ENCODE peak calls at places on chromosomes 16 and 17, in seven cellular contexts. L is AG08395; C is RPMI8226; R is anterior cingulate cortex; U is stomach; K is activated T-helper 1 cell treated with anti-CD3 and anti-CD28 coated beads, Interleukin-2, amount 50 U/mL, for 16 hours; Z is globus pallidus. Y is an unnamed sample.

GRCh38 chr17:4167786-4168185 is 24.8 kb downstream of the CYB5D2 start:
- DNase-seq in L (no peak), K (no peak), U (no peak), C (no peak), Z (no peak), R (no peak), Y (no peak)

GRCh38 chr17:29167393-29168078 is 12.7 kb downstream of the MYO18A start:
- DNase-seq in Z (no peak), U (no peak), C (no peak), K (no peak), L (no peak), R (no peak), Y (no peak)

GRCh38 chr17:45905812-45906211 is 11.5 kb downstream of the MAPT start:
- DNase-seq in Z (no peak), K (no peak), R (no peak), C (no peak), L (no peak), U (no peak), Y (no peak)

GRCh38 chr16:88456356-88457292 is 3.5 kb downstream of the ZFPM1 start:
- DNase-seq in R (peak), L (no peak), K (peak), C (no peak), U (no peak), Z (no peak), Y (peak)

GRCh38 chr16:65071371-65072311 is 50.2 kb downstream of the CDH11 start:
- DNase-seq in Z (peak), L (peak), K (no peak), U (no peak), R (peak), C (no peak), Y (no peak)

GRCh38 chr16:15399317-15399716 is 3.8 kb downstream of the MPV17L start:
- DNase-seq in K (no peak), Z (no peak), L (no peak), R (no peak), C (no peak), U (no peak), Y (no peak)

GRCh38 chr17:15269690-15270089 is 4.6 kb upstream of the PMP22 start:
- DNase-seq in L (no peak), C (no peak), R (no peak), Z (no peak), U (no peak), K (no peak), Y (no peak)

GRCh38 chr16:62240722-62241121 is 204.5 kb upstream of the CDH8 start:
- DNase-seq in C (no peak), R (no peak), U (no peak), L (no peak), Z (no peak), K (no peak), Y (no peak)

GRCh38 chr17:37711113-37711512 is 33.7 kb downstream of the HNF1B start:
- DNase-seq in R (no peak), U (no peak), Z (no peak), K (no peak), C (no peak), L (no peak), Y (no peak)

GRCh38 chr17:35998018-35998545 is 3.3 kb downstream of the CCL15 start:
- DNase-seq in K (no peak), R (no peak), C (no peak), L (no peak), U (no peak), Z (no peak), Y (no peak)

GRCh38 chr17:59846391-59847165 is 46.2 kb downstream of the TUBD1 start:
- DNase-seq in L (peak), Z (no peak), R (no peak), U (peak), K (no peak), C (peak), Y (peak)

GRCh38 chr17:75238684-75239191 is 22.7 kb downstream of the GGA3 start:
- DNase-seq in K (peak), Z (peak), L (peak), R (no peak), C (peak), U (peak), Y (peak)

GRCh38 chr17:65062168-65062915 is 5.8 kb upstream of the GNA13 start:
- DNase-seq in R (no peak), K (no peak), Z (no peak), U (no peak), C (no peak), L (no peak), Y (no peak)

GRCh38 chr16:87835882-87836331 is 33.4 kb downstream of the SLC7A5 start:
- DNase-seq in U (no peak), C (no peak), L (no peak), K (no peak), R (no peak), Z (no peak), Y (no peak)

GRCh38 chr17:57889892-57890856 is 40.3 kb upstream of the MRPS23 start:
- DNase-seq in C (peak), L (peak), R (no peak), K (no peak), Z (no peak), U (peak), Y (no peak)

GRCh38 chr16:31496670-31497069 is 11.5 kb downstream of the RUSF1 start:
- DNase-seq in K (no peak), L (no peak), C (no peak), Z (no peak), R (no peak), U (no peak), Y (no peak)

GRCh38 chr17:54967621-54968258 is 714 bp downstream of the COX11 start:
- DNase-seq in L (peak), U (no peak), R (no peak), Z (no peak), C (peak), K (no peak), Y (no peak)

GRCh38 chr16:24748242-24748641 is 18.8 kb downstream of the TNRC6A start:
- DNase-seq in Z (peak), K (no peak), R (no peak), C (no peak), L (peak), U (no peak), Y (no peak)

GRCh38 chr17:3690094-3690715 is 5.8 kb downstream of the P2RX5 start:
- DNase-seq in Z (no peak), K (no peak), R (no peak), L (no peak), U (no peak), C (no peak), Y (no peak)

GRCh38 chr17:68103148-68103547 is 67.6 kb downstream of the KPNA2 start:
- DNase-seq in K (no peak), C (no peak), Z (no peak), L (no peak), R (no peak), U (no peak), Y (no peak)

GRCh38 chr16:50802000-50802399 is 60.1 kb downstream of the CYLD start:
- DNase-seq in U (no peak), C (no peak), L (no peak), Z (no peak), R (no peak), K (no peak), Y (no peak)

GRCh38 chr17:17846003-17846402 is 9.2 kb upstream of the SREBF1 start:
- DNase-seq in C (no peak), Z (no peak), L (no peak), R (no peak), U (no peak), K (no peak), Y (no peak)

GRCh38 chr17:40451420-40451819 is 8.2 kb downstream of the IGFBP4 start:
- DNase-seq in U (no peak), K (no peak), C (peak), Z (no peak), R (no peak), L (peak), Y (no peak)